ENCODE peak calls at places on chromosomes 5 and 9, in seven cellular contexts. E is OCI-LY7, S is heart left ventricle, C is neural progenitor cell, I is HCT116, P is brain microvascular endothelial cell, V is IMR-90. G is an unnamed sample.

GRCh38 chr5:173689713-173690360 is 73.4 kb upstream of the BOD1 start:
- DNase-seq in E (peak), S (peak), C (no peak), I (no peak), P (no peak), V (no peak), G (no peak)

GRCh38 chr9:29432191-29432590 is 1858.9 kb upstream of the C9orf72 start:
- DNase-seq in E (no peak), S (no peak), C (no peak), I (no peak), P (no peak), V (no peak), G (no peak)

GRCh38 chr9:136488247-136489214 is 5.7 kb upstream of the SEC16A start:
- DNase-seq in E (peak), S (peak), C (peak), I (no peak), P (peak), V (peak), G (no peak)

GRCh38 chr5:35938518-35939227 is at the start of gene CAPSL:
- DNase-seq in E (peak), S (no peak), C (peak), I (peak), P (peak), V (peak), G (no peak)

GRCh38 chr5:167587768-167588167 is 703.7 kb upstream of the WWC1 start:
- DNase-seq in E (no peak), S (no peak), C (peak), I (peak), P (peak), V (peak), G (no peak)

GRCh38 chr5:73644385-73644963 is 18.5 kb downstream of the ARHGEF28 start:
- DNase-seq in E (no peak), S (no peak), C (no peak), I (no peak), P (no peak), V (no peak), G (no peak)

GRCh38 chr9:130981002-130981760 is 27.8 kb upstream of the LAMC3 start:
- DNase-seq in E (no peak), S (no peak), C (no peak), I (no peak), P (no peak), V (no peak), G (no peak)

GRCh38 chr5:61933787-61934626 is 372.0 kb upstream of the KIF2A start:
- DNase-seq in E (peak), S (peak), C (peak), I (peak), P (peak), V (peak), G (no peak)

GRCh38 chr5:156119692-156120091 is 207.3 kb upstream of the SGCD start:
- DNase-seq in E (no peak), S (no peak), C (no peak), I (no peak), P (no peak), V (no peak), G (no peak)

GRCh38 chr5:175517824-175518450 is 39.6 kb downstream of the SFXN1 start:
- DNase-seq in E (no peak), S (no peak), C (no peak), I (peak), P (peak), V (peak), G (no peak)

GRCh38 chr5:134135091-134135655 is 20.7 kb downstream of the TCF7 start:
- DNase-seq in E (no peak), S (no peak), C (no peak), I (no peak), P (no peak), V (no peak), G (peak)

GRCh38 chr5:83407931-83408330 is 63.6 kb upstream of the VCAN start:
- DNase-seq in E (no peak), S (no peak), C (no peak), I (no peak), P (no peak), V (peak), G (no peak)

GRCh38 chr9:111108946-111109345 is 70.7 kb upstream of the LPAR1 start:
- DNase-seq in E (no peak), S (no peak), C (no peak), I (no peak), P (peak), V (peak), G (no peak)

GRCh38 chr5:156559955-156560354 is 233.0 kb downstream of the SGCD start:
- DNase-seq in E (no peak), S (no peak), C (no peak), I (no peak), P (no peak), V (no peak), G (no peak)

GRCh38 chr9:1087120-1087881 is 37.1 kb downstream of the DMRT2 start:
- DNase-seq in E (no peak), S (no peak), C (no peak), I (no peak), P (no peak), V (no peak), G (no peak)

GRCh38 chr9:113151696-113152630 is 1.2 kb downstream of the SLC31A2 start:
- DNase-seq in E (no peak), S (no peak), C (no peak), I (no peak), P (no peak), V (no peak), G (no peak)

GRCh38 chr9:88798476-88798875 is 192.8 kb upstream of the S1PR3 start:
- DNase-seq in E (no peak), S (no peak), C (no peak), I (no peak), P (no peak), V (no peak), G (peak)

GRCh38 chr9:104279535-104280215 is 185.6 kb downstream of the SMC2 start:
- DNase-seq in E (no peak), S (no peak), C (no peak), I (no peak), P (no peak), V (no peak), G (no peak)

DNA sequence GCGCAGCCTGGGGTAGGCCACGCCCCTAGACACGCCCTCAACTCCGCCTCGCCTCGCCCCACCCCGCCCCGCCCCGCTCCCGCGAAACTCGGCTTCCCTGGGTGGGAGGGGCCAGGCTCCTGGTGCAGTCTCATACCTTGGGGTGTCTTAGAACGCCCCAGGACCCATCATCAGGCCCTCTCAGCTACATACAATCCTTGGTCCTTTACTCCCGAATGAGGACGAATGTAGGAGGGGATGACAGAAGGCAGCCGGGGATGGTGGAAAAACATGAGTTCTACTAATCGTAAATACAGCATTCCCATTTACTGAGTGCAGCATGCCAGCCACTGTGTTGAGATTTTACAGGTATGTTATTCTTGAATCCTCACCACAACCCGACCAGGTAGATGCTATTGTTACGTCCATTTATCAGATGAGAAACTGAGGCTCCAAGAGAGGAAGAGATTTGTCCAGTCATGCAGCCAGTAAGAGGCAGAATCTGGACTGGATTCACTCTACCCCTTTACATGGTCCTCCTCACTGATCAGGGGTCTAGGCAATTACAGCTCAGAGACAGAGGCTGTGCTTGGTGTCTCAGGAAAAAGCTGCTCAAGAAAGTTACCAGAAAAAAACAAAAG is 6.8 kb downstream of the SH2D3C start:
- DNase-seq in E (no peak), S (no peak), C (no peak), I (no peak), P (no peak), V (no peak), G (no peak)
- H3K4me3 ChIP-seq in E (peak), S (peak), C (peak), I (peak), P (peak), V (peak), G (peak)

GRCh38 chr5:16896767-16897166 is 39.3 kb downstream of the MYO10 start:
- DNase-seq in E (no peak), S (no peak), C (no peak), I (no peak), P (no peak), V (no peak), G (no peak)
- H3K27ac ChIP-seq in E (no peak), S (no peak), C (no peak), I (no peak), P (no peak), V (peak), G (no peak)

GRCh38 chr5:172616730-172617129 is 24.3 kb upstream of the NEURL1B start:
- DNase-seq in E (no peak), S (peak), C (no peak), I (no peak), P (peak), V (peak), G (no peak)
- TF ChIP-seq CTCF in E (no peak), S (no peak), C (no peak), I (no peak), P (no peak), V (no peak), G (no peak)

DNA sequence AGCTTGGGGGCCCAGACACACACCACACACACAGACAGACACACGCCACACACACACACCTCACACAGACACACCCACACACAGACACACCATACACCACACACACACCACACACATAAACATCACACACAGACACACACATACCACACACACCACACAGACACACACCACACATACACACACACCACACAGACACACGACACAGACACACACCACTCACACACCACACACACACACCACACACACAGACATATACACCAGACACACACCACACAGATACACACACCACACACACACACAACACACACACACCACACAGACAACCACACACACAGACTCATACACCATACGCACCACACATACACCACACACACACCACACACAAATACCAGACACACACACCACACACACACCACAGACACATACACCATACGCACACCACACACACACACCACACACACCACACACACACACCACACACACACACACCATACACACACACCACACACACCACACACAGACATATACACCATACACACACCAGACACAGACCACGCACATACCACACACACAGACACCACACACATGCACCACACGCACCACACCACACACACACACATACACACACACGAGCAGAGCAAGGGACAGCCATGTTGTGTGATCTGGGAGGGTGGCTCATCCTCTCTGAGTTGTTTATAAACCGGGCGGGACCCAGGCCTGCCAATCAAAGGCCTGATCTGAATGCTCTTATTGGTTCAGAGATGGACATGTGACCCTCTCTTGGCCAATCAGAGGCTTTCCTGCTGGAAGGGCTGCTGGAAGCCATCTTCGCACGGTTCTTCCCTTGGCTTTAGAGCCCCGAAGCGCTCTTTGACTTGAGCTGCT is 148.3 kb downstream of the GAPVD1 start:
- DNase-seq in E (peak), S (peak), C (peak), I (peak), P (peak), V (peak), G (no peak)
- H3K4me3 ChIP-seq in E (peak), S (no peak), C (no peak), I (peak), P (no peak), V (peak), G (no peak)

GRCh38 chr5:66967102-66967501 is 229.5 kb downstream of the CD180 start:
- DNase-seq in E (no peak), S (no peak), C (no peak), I (no peak), P (peak), V (peak), G (no peak)

GRCh38 chr5:66960373-66961137 is 236.0 kb downstream of the CD180 start:
- DNase-seq in E (no peak), S (peak), C (no peak), I (no peak), P (peak), V (peak), G (no peak)

GRCh38 chr5:66966439-66966838 is 230.2 kb downstream of the CD180 start:
- DNase-seq in E (no peak), S (no peak), C (no peak), I (no peak), P (no peak), V (no peak), G (no peak)

GRCh38 chr5:66959668-66960067 is 236.9 kb downstream of the CD180 start:
- DNase-seq in E (no peak), S (no peak), C (no peak), I (no peak), P (peak), V (peak), G (no peak)

GRCh38 chr5:66963559-66963971 is 233.0 kb downstream of the CD180 start:
- DNase-seq in E (no peak), S (peak), C (no peak), I (no peak), P (no peak), V (peak), G (no peak)
- H3K27ac ChIP-seq in E (no peak), S (no peak), C (no peak), I (no peak), P (no peak), V (no peak), G (peak)